ENCODE peak calls at places on chromosome 22, in seven cellular contexts. W, H, N, M, T, R and X are unnamed samples.

GRCh38 chr22:35837328-35837727 is 119.7 kb downstream of the APOL5 start:
- DNase-seq in T (no peak), R (no peak), N (no peak), W (no peak), M (no peak), H (no peak), X (no peak)

GRCh38 chr22:36253523-36254490 is 874 bp downstream of the APOL1 start:
- DNase-seq in R (peak), N (peak), M (peak), T (no peak), W (no peak), H (no peak), X (no peak)

GRCh38 chr22:37416806-37417205 is 10.5 kb downstream of the ELFN2 start:
- DNase-seq in T (no peak), N (no peak), M (no peak), R (no peak), H (peak), W (no peak), X (no peak)

GRCh38 chr22:27790396-27791216 is 10.9 kb downstream of the MN1 start:
- DNase-seq in R (no peak), T (no peak), M (no peak), W (no peak), H (no peak), N (no peak), X (no peak)

GRCh38 chr22:33274214-33274828 is 216.1 kb upstream of the SYN3 start:
- DNase-seq in R (no peak), W (no peak), N (peak), M (no peak), T (no peak), H (no peak), X (no peak)

GRCh38 chr22:29080061-29080975 is 7.5 kb downstream of the KREMEN1 start:
- DNase-seq in R (peak), M (no peak), W (no peak), N (no peak), T (no peak), H (no peak), X (no peak)

GRCh38 chr22:44214764-44215163 is 34.0 kb downstream of the PARVG start:
- DNase-seq in H (no peak), M (no peak), T (no peak), N (no peak), R (no peak), W (no peak), X (no peak)

GRCh38 chr22:46976130-46976529 is 213.7 kb downstream of the TBC1D22A start:
- DNase-seq in W (no peak), N (peak), M (no peak), H (no peak), R (no peak), T (no peak), X (no peak)

GRCh38 chr22:40183029-40183581 is 5.4 kb downstream of the TNRC6B start:
- DNase-seq in M (no peak), H (no peak), T (no peak), R (peak), N (no peak), W (no peak), X (peak)

GRCh38 chr22:37711490-37711889 is 14.6 kb downstream of the TRIOBP start:
- DNase-seq in W (no peak), R (no peak), H (no peak), M (no peak), T (no peak), N (no peak), X (no peak)

GRCh38 chr22:50294319-50294656 is 13.2 kb downstream of the PLXNB2 start:
- DNase-seq in T (no peak), W (no peak), R (no peak), N (no peak), M (no peak), H (no peak), X (no peak)

GRCh38 chr22:44151661-44152060 is 29.1 kb upstream of the PARVG start:
- DNase-seq in R (peak), M (no peak), W (no peak), N (no peak), H (no peak), T (no peak), X (no peak)

GRCh38 chr22:20159088-20159487 is 8.2 kb upstream of the CCDC188 start:
- DNase-seq in H (no peak), W (no peak), R (no peak), T (no peak), M (no peak), N (no peak), X (no peak)

GRCh38 chr22:35900483-35901168 is 128.0 kb downstream of the RBFOX2 start:
- DNase-seq in W (no peak), T (no peak), H (no peak), R (no peak), M (no peak), N (no peak), X (no peak)

GRCh38 chr22:41589601-41590365 is at the start of gene PMM1:
- DNase-seq in M (peak), R (peak), T (peak), N (peak), W (peak), H (peak), X (peak)

GRCh38 chr22:32005453-32005852 is 37.6 kb upstream of the SLC5A1 start:
- DNase-seq in T (no peak), R (peak), M (no peak), W (no peak), N (no peak), H (no peak), X (peak)

GRCh38 chr22:40525250-40525884 is 111.2 kb downstream of the MRTFA start:
- DNase-seq in T (peak), N (peak), W (no peak), H (no peak), R (no peak), M (no peak), X (no peak)

GRCh38 chr22:50708996-50709395 is 29.0 kb upstream of the ACR start:
- DNase-seq in M (no peak), H (no peak), T (no peak), R (no peak), N (no peak), W (no peak), X (no peak)

GRCh38 chr22:38467904-38468760 is at the start of gene KDELR3:
- DNase-seq in W (peak), H (no peak), M (peak), T (peak), N (peak), R (no peak), X (peak)

GRCh38 chr22:28112548-28113043 is 193.5 kb upstream of the PITPNB start:
- DNase-seq in M (peak), T (no peak), W (no peak), R (peak), H (peak), N (no peak), X (peak)

GRCh38 chr22:11598492-11599440 is 3929.2 kb upstream of the OR11H1 start:
- DNase-seq in H (no peak), R (no peak), T (no peak), M (no peak), N (no peak), W (no peak), X (no peak)

GRCh38 chr22:36052505-36052941 is 23.9 kb upstream of the RBFOX2 start:
- DNase-seq in R (peak), H (no peak), N (no peak), W (no peak), T (no peak), M (no peak), X (peak)

GRCh38 chr22:29310065-29310862 is 3.8 kb downstream of the GAS2L1 start:
- DNase-seq in H (no peak), R (no peak), N (peak), W (no peak), T (no peak), M (no peak), X (no peak)

GRCh38 chr22:48664586-48664985 is 1163.1 kb downstream of the BRD1 start:
- DNase-seq in H (no peak), N (no peak), R (no peak), M (no peak), T (no peak), W (no peak), X (no peak)

GRCh38 chr22:17369553-17370035 is 334 bp downstream of the CECR2 start:
- DNase-seq in R (no peak), M (peak), W (peak), H (peak), N (peak), T (no peak), X (no peak)